ENCODE peak calls at places on chromosomes 2 and 18, in six cellular contexts. Y is NCI-H1436, T is HuH-7.5, H is upper lobe of right lung, O is AG08396, C is NCI-H510A. L is an unnamed sample.

GRCh38 chr18:54775686-54776085 is 52.6 kb upstream of the RAB27B start:
- DNase-seq in C (no peak), Y (no peak), H (no peak), T (no peak), O (peak), L (no peak)

GRCh38 chr2:69053416-69053965 is 40.5 kb downstream of the ANTXR1 start:
- DNase-seq in H (no peak), Y (no peak), O (no peak), T (no peak), C (no peak), L (no peak)

GRCh38 chr2:224389317-224389716 is 12.6 kb downstream of the FAM124B start:
- DNase-seq in C (no peak), Y (no peak), O (no peak), H (no peak), T (no peak), L (no peak)

GRCh38 chr2:62787381-62787780 is 81.9 kb downstream of the EHBP1 start:
- DNase-seq in Y (peak), H (no peak), T (no peak), O (peak), C (peak), L (no peak)

GRCh38 chr2:16161085-16161565 is 220.8 kb downstream of the MYCN start:
- DNase-seq in Y (no peak), H (no peak), T (no peak), C (no peak), O (no peak), L (no peak)

GRCh38 chr2:39523308-39524044 is 86.4 kb upstream of the MAP4K3 start:
- DNase-seq in T (no peak), C (no peak), O (peak), Y (no peak), H (no peak), L (no peak)

GRCh38 chr18:34738173-34738894 is 28.2 kb downstream of the DTNA start:
- DNase-seq in H (no peak), T (peak), O (peak), C (no peak), Y (no peak), L (no peak)

GRCh38 chr18:9575558-9575957 is 38.8 kb downstream of the PPP4R1 start:
- DNase-seq in Y (no peak), C (peak), T (peak), H (peak), O (peak), L (peak)

GRCh38 chr18:8496186-8496585 is 113.1 kb upstream of the RAB12 start:
- DNase-seq in T (no peak), O (no peak), H (no peak), Y (no peak), C (no peak), L (no peak)

GRCh38 chr18:11245889-11246288 is 96.5 kb upstream of the PIEZO2 start:
- DNase-seq in Y (no peak), H (no peak), O (no peak), C (no peak), T (no peak), L (no peak)

GRCh38 chr2:73290049-73290839 is 3.1 kb downstream of the EGR4 start:
- DNase-seq in O (peak), C (peak), T (peak), Y (peak), H (no peak), L (no peak)

GRCh38 chr2:236180831-236181453 is 12.8 kb upstream of the GBX2 start:
- DNase-seq in H (no peak), Y (peak), C (no peak), O (peak), T (peak), L (peak)

GRCh38 chr18:58347135-58347534 is 281.8 kb downstream of the ALPK2 start:
- DNase-seq in Y (no peak), C (no peak), T (no peak), H (no peak), O (no peak), L (no peak)

GRCh38 chr2:69585855-69586560 is 57.5 kb downstream of the AAK1 start:
- DNase-seq in O (no peak), C (no peak), H (no peak), Y (no peak), T (no peak), L (no peak)

GRCh38 chr2:230865766-230866703 is 1.3 kb downstream of the ITM2C start:
- DNase-seq in C (peak), O (peak), Y (no peak), H (no peak), T (peak), L (peak)

GRCh38 chr2:215919624-215920243 is 93.6 kb downstream of the MREG start:
- DNase-seq in H (no peak), T (no peak), C (no peak), O (no peak), Y (no peak), L (no peak)

GRCh38 chr18:48023334-48024008 is 93.0 kb upstream of the SMAD2 start:
- DNase-seq in Y (peak), T (peak), O (peak), H (peak), C (peak), L (peak)

GRCh38 chr2:105114551-105114950 is 76.7 kb downstream of the MRPS9 start:
- DNase-seq in T (peak), H (no peak), Y (peak), C (peak), O (peak), L (peak)

GRCh38 chr2:174399171-174399570 is 3.6 kb downstream of the SCRN3 start:
- DNase-seq in T (no peak), H (no peak), Y (no peak), O (peak), C (no peak), L (no peak)

GRCh38 chr2:233240897-233241296 is 10.6 kb upstream of the ATG16L1 start:
- DNase-seq in O (no peak), H (no peak), Y (no peak), C (no peak), T (no peak), L (no peak)

GRCh38 chr2:69950241-69950640 is 11.2 kb downstream of the ASPRV1 start:
- DNase-seq in T (no peak), O (no peak), C (no peak), H (no peak), Y (no peak), L (no peak)

L was measured in 8988T.